ENCODE peak calls at places on chromosomes 16 and 17, in nine cellular contexts. Z is tibial nerve, C is A549, H is stomach, F is fibroblast of the aortic adventitia, N is AG04450, G is heart right ventricle, L is esophagus muscularis mucosa, B is GM10248. I is an unnamed sample.

GRCh38 chr16:81442220-81442908 is 2.2 kb upstream of the CMIP start:
- DNase-seq in Z (no peak), C (no peak), H (no peak), F (no peak), N (no peak), G (no peak), L (no peak), B (no peak), I (no peak)

GRCh38 chr17:51651513-51652298 is 391.4 kb downstream of the UTP18 start:
- DNase-seq in Z (no peak), C (no peak), H (no peak), F (no peak), N (no peak), G (no peak), L (no peak), B (no peak), I (no peak)

GRCh38 chr16:87984868-87985267 is 33.6 kb downstream of the BANP start:
- DNase-seq in Z (no peak), C (no peak), H (no peak), F (no peak), N (no peak), G (no peak), L (no peak), B (no peak), I (no peak)

GRCh38 chr16:2704166-2704982 is 15.7 kb downstream of the PRSS27 start:
- DNase-seq in Z (no peak), C (no peak), H (no peak), F (no peak), N (no peak), G (no peak), L (no peak), B (no peak), I (no peak)

GRCh38 chr16:68447721-68448359 is 468 bp downstream of the SMPD3 start:
- DNase-seq in Z (no peak), C (no peak), H (no peak), F (no peak), N (no peak), G (no peak), L (no peak), B (no peak), I (no peak)

GRCh38 chr17:42153919-42154491 is 784 bp downstream of the RAB5C start:
- DNase-seq in Z (no peak), C (no peak), H (no peak), F (peak; percentile 31), N (no peak), G (no peak), L (no peak), B (no peak), I (no peak)

GRCh38 chr17:19321481-19322128 is 40.9 kb downstream of the B9D1 start:
- DNase-seq in Z (no peak), C (no peak), H (no peak), F (no peak), N (no peak), G (no peak), L (no peak), B (no peak), I (no peak)

GRCh38 chr17:18139949-18140348 is 31.4 kb downstream of the MYO15A start:
- DNase-seq in Z (no peak), C (peak; percentile 57), H (no peak), F (peak; percentile 16), N (no peak), G (no peak), L (no peak), B (peak; percentile 65), I (no peak)

GRCh38 chr17:28953444-28954118 is 2.3 kb upstream of the PHF12 start:
- DNase-seq in Z (no peak), C (peak; percentile 68), H (peak; percentile 35), F (peak; percentile 49), N (no peak), G (peak; percentile 52), L (no peak), B (peak; percentile 55), I (peak; percentile 32)

GRCh38 chr16:49527621-49528020 is 154.0 kb downstream of the C16orf78 start:
- DNase-seq in Z (no peak), C (no peak), H (no peak), F (peak; percentile 14), N (no peak), G (no peak), L (no peak), B (no peak), I (no peak)

GRCh38 chr16:50284131-50284911 is 18.0 kb downstream of the ADCY7 start:
- DNase-seq in Z (no peak), C (no peak), H (peak; percentile 49), F (no peak), N (no peak), G (no peak), L (no peak), B (no peak), I (no peak)

GRCh38 chr16:13138528-13138927 is 237.1 kb downstream of the SHISA9 start:
- DNase-seq in Z (no peak), C (no peak), H (no peak), F (no peak), N (no peak), G (no peak), L (no peak), B (no peak), I (no peak)

GRCh38 chr16:79845006-79845733 is 244.6 kb upstream of the MAF start:
- DNase-seq in Z (no peak), C (no peak), H (no peak), F (no peak), N (no peak), G (no peak), L (no peak), B (peak; percentile 52), I (no peak)

GRCh38 chr17:68432086-68432864 is 25.0 kb downstream of the WIPI1 start:
- DNase-seq in Z (no peak), C (no peak), H (no peak), F (no peak), N (no peak), G (no peak), L (no peak), B (no peak), I (no peak)

GRCh38 chr16:14111713-14112538 is 40.8 kb downstream of the MRTFB start:
- DNase-seq in Z (peak; percentile 31), C (no peak), H (peak; percentile 57), F (peak; percentile 16), N (no peak), G (peak; percentile 59), L (no peak), B (no peak), I (peak; percentile 74)

GRCh38 chr17:78128616-78129384 is at the start of gene TMC6:
- DNase-seq in Z (no peak), C (peak; percentile 56), H (peak; percentile 74), F (no peak), N (no peak), G (no peak), L (no peak), B (peak; percentile 89), I (peak; percentile 59)

GRCh38 chr16:23080329-23080728 is 68.9 kb downstream of the USP31 start:
- DNase-seq in Z (no peak), C (no peak), H (no peak), F (no peak), N (no peak), G (no peak), L (no peak), B (no peak), I (no peak)

GRCh38 chr16:30041841-30042240 is 10.8 kb upstream of the TLCD3B start:
- DNase-seq in Z (no peak), C (no peak), H (no peak), F (peak; percentile 72), N (no peak), G (no peak), L (no peak), B (no peak), I (no peak)

GRCh38 chr16:69112285-69113129 is 7.1 kb downstream of the HAS3 start:
- DNase-seq in Z (no peak), C (peak; percentile 66), H (peak; percentile 71), F (peak; percentile 35), N (no peak), G (peak; percentile 45), L (no peak), B (peak; percentile 79), I (no peak)

GRCh38 chr16:24800586-24800985 is 45.2 kb upstream of the SLC5A11 start:
- DNase-seq in Z (no peak), C (peak; percentile 75), H (no peak), F (peak; percentile 28), N (no peak), G (no peak), L (no peak), B (no peak), I (no peak)
- TF ChIP-seq CTCF in Z (no peak), C (peak; percentile 61), H (no peak), F (peak; percentile 36), N (peak; percentile 24), G (no peak), L (no peak), B (peak; percentile 33), I (no peak)

GRCh38 chr17:44205962-44206824 is 6.5 kb upstream of the ATXN7L3 start:
- DNase-seq in Z (no peak), C (peak; percentile 51), H (no peak), F (no peak), N (no peak), G (no peak), L (no peak), B (no peak), I (no peak)
- TF ChIP-seq CTCF in Z (no peak), C (no peak), H (no peak), F (peak; percentile 24), N (peak; percentile 37), G (no peak), L (no peak), B (no peak), I (no peak)

GRCh38 chr17:63621684-63622570 is at the start of gene MAP3K3:
- DNase-seq in Z (peak; percentile 99), C (peak; percentile 100), H (peak; percentile 98), F (peak; percentile 100), N (peak; percentile 100), G (peak; percentile 99), L (peak; percentile 100), B (peak; percentile 99), I (peak; percentile 100)
- TF ChIP-seq CTCF in Z (peak; percentile 40), C (no peak), H (no peak), F (peak; percentile 2), N (peak; percentile 17), G (no peak), L (peak; percentile 30), B (peak; percentile 8), I (peak; percentile 39)

GRCh38 chr16:27325736-27326135 is 12.0 kb downstream of the IL4R start:
- DNase-seq in Z (no peak), C (no peak), H (no peak), F (no peak), N (no peak), G (no peak), L (no peak), B (no peak), I (no peak)

GRCh38 chr16:27327586-27327915 is 13.8 kb downstream of the IL4R start:
- DNase-seq in Z (no peak), C (no peak), H (no peak), F (no peak), N (no peak), G (no peak), L (no peak), B (no peak), I (no peak)

GRCh38 chr16:27326251-27326650 is 12.5 kb downstream of the IL4R start:
- DNase-seq in Z (no peak), C (no peak), H (no peak), F (no peak), N (no peak), G (no peak), L (no peak), B (no peak), I (no peak)

GRCh38 chr16:27328937-27329336 is 15.2 kb downstream of the IL4R start:
- DNase-seq in Z (no peak), C (no peak), H (no peak), F (no peak), N (no peak), G (no peak), L (no peak), B (no peak), I (no peak)

GRCh38 chr16:27326738-27327585 is 13.2 kb downstream of the IL4R start:
- DNase-seq in Z (peak; percentile 51), C (peak; percentile 81), H (peak; percentile 71), F (peak; percentile 96), N (peak; percentile 78), G (peak; percentile 73), L (peak; percentile 98), B (peak; percentile 34), I (peak; percentile 66)
- TF ChIP-seq CTCF in Z (no peak), C (no peak), H (no peak), F (no peak), N (peak; percentile 1), G (no peak), L (peak; percentile 18), B (no peak), I (no peak)

I was measured in prostate gland.